ENCODE peak calls at places on chromosomes 11 and 22, in eight cellular contexts. One of them, this sample, is unnamed.

GRCh38 chr11:393219-394033 is 583 bp upstream of the PKP3 start:
- DNase-seq in GM04504: peak
- DNase-seq in stimulated activated CD8-positive, alpha-beta memory T cell treated with anti-CD3 and anti-CD28 coated beads, Interleukin-2, amount 100 ng/mL, for 1 hour: no peak
- DNase-seq in T-helper 2 cell: no peak
- DNase-seq in HuH-7: no peak
- DNase-seq in effector CD4-positive, alpha-beta T cell: no peak
- DNase-seq in mucosa of descending colon: peak
- DNase-seq in small intestine: peak
- DNase-seq in this sample: peak

GRCh38 chr22:36405671-36406070 is 17.9 kb upstream of the MYH9 start:
- DNase-seq in GM04504: no peak
- DNase-seq in stimulated activated CD8-positive, alpha-beta memory T cell treated with anti-CD3 and anti-CD28 coated beads, Interleukin-2, amount 100 ng/mL, for 1 hour: peak
- DNase-seq in T-helper 2 cell: no peak
- DNase-seq in HuH-7: no peak
- DNase-seq in effector CD4-positive, alpha-beta T cell: no peak
- DNase-seq in mucosa of descending colon: peak
- DNase-seq in small intestine: no peak
- DNase-seq in this sample: no peak

GRCh38 chr22:25060522-25061071 is 108.1 kb downstream of the KIAA1671 start:
- DNase-seq in GM04504: no peak
- DNase-seq in stimulated activated CD8-positive, alpha-beta memory T cell treated with anti-CD3 and anti-CD28 coated beads, Interleukin-2, amount 100 ng/mL, for 1 hour: no peak
- DNase-seq in T-helper 2 cell: no peak
- DNase-seq in HuH-7: no peak
- DNase-seq in effector CD4-positive, alpha-beta T cell: no peak
- DNase-seq in mucosa of descending colon: no peak
- DNase-seq in small intestine: no peak
- DNase-seq in this sample: no peak

GRCh38 chr22:40224702-40225101 is 47.0 kb downstream of the TNRC6B start:
- DNase-seq in GM04504: no peak
- DNase-seq in stimulated activated CD8-positive, alpha-beta memory T cell treated with anti-CD3 and anti-CD28 coated beads, Interleukin-2, amount 100 ng/mL, for 1 hour: no peak
- DNase-seq in T-helper 2 cell: no peak
- DNase-seq in HuH-7: no peak
- DNase-seq in effector CD4-positive, alpha-beta T cell: peak
- DNase-seq in mucosa of descending colon: no peak
- DNase-seq in small intestine: no peak
- DNase-seq in this sample: no peak

GRCh38 chr11:12735262-12735661 is 61.0 kb downstream of the TEAD1 start:
- DNase-seq in GM04504: no peak
- DNase-seq in stimulated activated CD8-positive, alpha-beta memory T cell treated with anti-CD3 and anti-CD28 coated beads, Interleukin-2, amount 100 ng/mL, for 1 hour: no peak
- DNase-seq in T-helper 2 cell: no peak
- DNase-seq in HuH-7: no peak
- DNase-seq in effector CD4-positive, alpha-beta T cell: no peak
- DNase-seq in mucosa of descending colon: no peak
- DNase-seq in small intestine: no peak
- DNase-seq in this sample: no peak

GRCh38 chr11:45848654-45849081 is 1.4 kb downstream of the CRY2 start:
- DNase-seq in GM04504: no peak
- DNase-seq in stimulated activated CD8-positive, alpha-beta memory T cell treated with anti-CD3 and anti-CD28 coated beads, Interleukin-2, amount 100 ng/mL, for 1 hour: no peak
- DNase-seq in T-helper 2 cell: no peak
- DNase-seq in HuH-7: peak
- DNase-seq in effector CD4-positive, alpha-beta T cell: no peak
- DNase-seq in mucosa of descending colon: no peak
- DNase-seq in small intestine: peak
- DNase-seq in this sample: peak

GRCh38 chr11:20075627-20076026 is 84.6 kb downstream of the DBX1 start:
- DNase-seq in GM04504: no peak
- DNase-seq in stimulated activated CD8-positive, alpha-beta memory T cell treated with anti-CD3 and anti-CD28 coated beads, Interleukin-2, amount 100 ng/mL, for 1 hour: no peak
- DNase-seq in T-helper 2 cell: no peak
- DNase-seq in HuH-7: no peak
- DNase-seq in effector CD4-positive, alpha-beta T cell: no peak
- DNase-seq in mucosa of descending colon: no peak
- DNase-seq in small intestine: no peak
- DNase-seq in this sample: no peak

GRCh38 chr11:35526370-35526792 is 965 bp upstream of the PAMR1 start:
- DNase-seq in GM04504: no peak
- DNase-seq in stimulated activated CD8-positive, alpha-beta memory T cell treated with anti-CD3 and anti-CD28 coated beads, Interleukin-2, amount 100 ng/mL, for 1 hour: no peak
- DNase-seq in T-helper 2 cell: no peak
- DNase-seq in HuH-7: no peak
- DNase-seq in effector CD4-positive, alpha-beta T cell: no peak
- DNase-seq in mucosa of descending colon: no peak
- DNase-seq in small intestine: no peak
- DNase-seq in this sample: no peak

GRCh38 chr11:65912840-65913239 is 6.0 kb downstream of the C11orf68 start:
- DNase-seq in GM04504: no peak
- DNase-seq in stimulated activated CD8-positive, alpha-beta memory T cell treated with anti-CD3 and anti-CD28 coated beads, Interleukin-2, amount 100 ng/mL, for 1 hour: no peak
- DNase-seq in T-helper 2 cell: no peak
- DNase-seq in HuH-7: no peak
- DNase-seq in effector CD4-positive, alpha-beta T cell: no peak
- DNase-seq in mucosa of descending colon: no peak
- DNase-seq in small intestine: no peak
- DNase-seq in this sample: no peak

GRCh38 chr11:62889126-62889483 is 8.4 kb downstream of the SLC3A2 start:
- DNase-seq in GM04504: no peak
- DNase-seq in stimulated activated CD8-positive, alpha-beta memory T cell treated with anti-CD3 and anti-CD28 coated beads, Interleukin-2, amount 100 ng/mL, for 1 hour: no peak
- DNase-seq in T-helper 2 cell: no peak
- DNase-seq in HuH-7: no peak
- DNase-seq in effector CD4-positive, alpha-beta T cell: no peak
- DNase-seq in mucosa of descending colon: no peak
- DNase-seq in small intestine: no peak
- DNase-seq in this sample: no peak

GRCh38 chr11:133576351-133576750 is 44.0 kb upstream of the OPCML start:
- DNase-seq in GM04504: no peak
- DNase-seq in stimulated activated CD8-positive, alpha-beta memory T cell treated with anti-CD3 and anti-CD28 coated beads, Interleukin-2, amount 100 ng/mL, for 1 hour: no peak
- DNase-seq in T-helper 2 cell: no peak
- DNase-seq in HuH-7: no peak
- DNase-seq in effector CD4-positive, alpha-beta T cell: no peak
- DNase-seq in mucosa of descending colon: no peak
- DNase-seq in small intestine: no peak
- DNase-seq in this sample: no peak

GRCh38 chr11:3169952-3170755 is 5.0 kb upstream of the OSBPL5 start:
- DNase-seq in GM04504: no peak
- DNase-seq in stimulated activated CD8-positive, alpha-beta memory T cell treated with anti-CD3 and anti-CD28 coated beads, Interleukin-2, amount 100 ng/mL, for 1 hour: no peak
- DNase-seq in T-helper 2 cell: no peak
- DNase-seq in HuH-7: no peak
- DNase-seq in effector CD4-positive, alpha-beta T cell: no peak
- DNase-seq in mucosa of descending colon: no peak
- DNase-seq in small intestine: no peak
- DNase-seq in this sample: no peak

GRCh38 chr22:49954991-49955580 is 5.5 kb upstream of the PIM3 start:
- DNase-seq in GM04504: no peak
- DNase-seq in stimulated activated CD8-positive, alpha-beta memory T cell treated with anti-CD3 and anti-CD28 coated beads, Interleukin-2, amount 100 ng/mL, for 1 hour: no peak
- DNase-seq in T-helper 2 cell: no peak
- DNase-seq in HuH-7: no peak
- DNase-seq in effector CD4-positive, alpha-beta T cell: no peak
- DNase-seq in mucosa of descending colon: peak
- DNase-seq in small intestine: no peak
- DNase-seq in this sample: no peak

GRCh38 chr11:45025716-45026492 is 75.2 kb upstream of the TP53I11 start:
- DNase-seq in GM04504: no peak
- DNase-seq in stimulated activated CD8-positive, alpha-beta memory T cell treated with anti-CD3 and anti-CD28 coated beads, Interleukin-2, amount 100 ng/mL, for 1 hour: no peak
- DNase-seq in T-helper 2 cell: no peak
- DNase-seq in HuH-7: no peak
- DNase-seq in effector CD4-positive, alpha-beta T cell: no peak
- DNase-seq in mucosa of descending colon: no peak
- DNase-seq in small intestine: no peak
- DNase-seq in this sample: peak

GRCh38 chr11:114738954-114739353 is 60.6 kb downstream of the NXPE2 start:
- DNase-seq in GM04504: peak
- DNase-seq in stimulated activated CD8-positive, alpha-beta memory T cell treated with anti-CD3 and anti-CD28 coated beads, Interleukin-2, amount 100 ng/mL, for 1 hour: peak
- DNase-seq in T-helper 2 cell: no peak
- DNase-seq in HuH-7: peak
- DNase-seq in effector CD4-positive, alpha-beta T cell: no peak
- DNase-seq in mucosa of descending colon: no peak
- DNase-seq in small intestine: peak
- DNase-seq in this sample: peak

GRCh38 chr11:69160296-69161116 is 4.8 kb downstream of the SMIM38 start:
- DNase-seq in GM04504: no peak
- DNase-seq in stimulated activated CD8-positive, alpha-beta memory T cell treated with anti-CD3 and anti-CD28 coated beads, Interleukin-2, amount 100 ng/mL, for 1 hour: no peak
- DNase-seq in T-helper 2 cell: no peak
- DNase-seq in HuH-7: no peak
- DNase-seq in effector CD4-positive, alpha-beta T cell: no peak
- DNase-seq in mucosa of descending colon: no peak
- DNase-seq in small intestine: no peak
- DNase-seq in this sample: no peak

GRCh38 chr11:67732045-67732787 is 57.8 kb upstream of the ALDH3B2 start:
- DNase-seq in GM04504: no peak
- DNase-seq in stimulated activated CD8-positive, alpha-beta memory T cell treated with anti-CD3 and anti-CD28 coated beads, Interleukin-2, amount 100 ng/mL, for 1 hour: peak
- DNase-seq in T-helper 2 cell: peak
- DNase-seq in HuH-7: no peak
- DNase-seq in effector CD4-positive, alpha-beta T cell: peak
- DNase-seq in mucosa of descending colon: no peak
- DNase-seq in small intestine: peak
- DNase-seq in this sample: no peak

GRCh38 chr11:12376259-12376971 is 956 bp upstream of the PARVA start:
- DNase-seq in GM04504: peak
- DNase-seq in stimulated activated CD8-positive, alpha-beta memory T cell treated with anti-CD3 and anti-CD28 coated beads, Interleukin-2, amount 100 ng/mL, for 1 hour: no peak
- DNase-seq in T-helper 2 cell: no peak
- DNase-seq in HuH-7: no peak
- DNase-seq in effector CD4-positive, alpha-beta T cell: no peak
- DNase-seq in mucosa of descending colon: no peak
- DNase-seq in small intestine: peak
- DNase-seq in this sample: no peak